ENCODE peak calls at places on chromosomes 13 and 19, in nine cellular contexts. J, T, M, A, O, Y, H, G and C are unnamed samples.

GRCh38 chr19:33054623-33055022 is 10.1 kb downstream of the RHPN2 start:
- DNase-seq in J (no peak), T (no peak), M (no peak), A (no peak), O (no peak), Y (no peak), H (no peak), G (no peak), C (peak; percentile 94)

GRCh38 chr19:18204394-18205179 is 745 bp upstream of the RAB3A start:
- DNase-seq in J (no peak), T (no peak), M (peak; percentile 7), A (no peak), O (no peak), Y (peak; percentile 70), H (no peak), G (peak; percentile 71), C (no peak)

GRCh38 chr13:29499766-29500165 is 95.7 kb downstream of the SLC7A1 start:
- DNase-seq in J (no peak), T (no peak), M (no peak), A (no peak), O (no peak), Y (no peak), H (no peak), G (no peak), C (no peak)

GRCh38 chr19:57302020-57302465 is 18.2 kb upstream of the ZNF543 start:
- DNase-seq in J (no peak), T (peak; percentile 97), M (peak; percentile 73), A (peak; percentile 97), O (no peak), Y (no peak), H (no peak), G (no peak), C (no peak)

GRCh38 chr13:70829748-70830147 is 721.5 kb upstream of the KLHL1 start:
- DNase-seq in J (no peak), T (no peak), M (no peak), A (no peak), O (no peak), Y (no peak), H (no peak), G (no peak), C (no peak)

GRCh38 chr19:35828694-35829301 is 16.2 kb upstream of the PRODH2 start:
- DNase-seq in J (peak; percentile 66), T (peak; percentile 73), M (peak; percentile 18), A (peak; percentile 87), O (peak; percentile 21), Y (peak; percentile 66), H (no peak), G (peak; percentile 52), C (peak; percentile 57)

GRCh38 chr19:57434386-57435061 is 601 bp upstream of the ZNF749 start:
- DNase-seq in J (no peak), T (no peak), M (no peak), A (peak; percentile 64), O (no peak), Y (no peak), H (no peak), G (no peak), C (no peak)

GRCh38 chr13:73397486-73398020 is 338.7 kb downstream of the KLF5 start:
- DNase-seq in J (no peak), T (no peak), M (no peak), A (no peak), O (no peak), Y (no peak), H (no peak), G (no peak), C (no peak)

GRCh38 chr19:47756953-47757608 is 11.7 kb downstream of the NOP53 start:
- DNase-seq in J (no peak), T (no peak), M (no peak), A (no peak), O (no peak), Y (no peak), H (peak; percentile 52), G (no peak), C (no peak)

GRCh38 chr13:33110713-33111413 is 94.6 kb downstream of the KL start:
- DNase-seq in J (no peak), T (peak; percentile 71), M (no peak), A (peak; percentile 76), O (no peak), Y (peak; percentile 80), H (no peak), G (no peak), C (no peak)

GRCh38 chr19:52785506-52785905 is 1.1 kb downstream of the ZNF600 start:
- DNase-seq in J (no peak), T (no peak), M (no peak), A (no peak), O (no peak), Y (no peak), H (no peak), G (no peak), C (no peak)

GRCh38 chr19:15315101-15315500 is 17.2 kb downstream of the BRD4 start:
- DNase-seq in J (no peak), T (no peak), M (no peak), A (no peak), O (no peak), Y (no peak), H (no peak), G (no peak), C (no peak)

GRCh38 chr19:24051516-24051915 is 35.5 kb upstream of the ZNF254 start:
- DNase-seq in J (no peak), T (no peak), M (no peak), A (no peak), O (no peak), Y (no peak), H (no peak), G (no peak), C (no peak)